ENCODE peak calls at places on chromosomes 7 and 10, in nine cellular contexts. One of them, this sample, is unnamed.
A peak's percentile ranks its signal among the peaks of the same experiment; 100 is the strongest.

GRCh38 chr7:93147358-93147757 is 827 bp downstream of the SAMD9L start:
- DNase-seq in upper lobe of left lung: peak; percentile 55
- DNase-seq in IMR-90: peak; percentile 59
- DNase-seq in stomach: peak; percentile 27
- DNase-seq in sigmoid colon: peak; percentile 55
- DNase-seq in A549: peak; percentile 10
- DNase-seq in lower leg skin: peak; percentile 82
- DNase-seq in gastrocnemius medialis: no peak
- DNase-seq in HepG2: no peak
- DNase-seq in this sample: peak; percentile 28

GRCh38 chr10:100043796-100044195 is 34.0 kb upstream of the DNMBP start:
- DNase-seq in upper lobe of left lung: no peak
- DNase-seq in IMR-90: peak; percentile 40
- DNase-seq in stomach: no peak
- DNase-seq in sigmoid colon: peak; percentile 77
- DNase-seq in A549: no peak
- DNase-seq in lower leg skin: peak; percentile 87
- DNase-seq in gastrocnemius medialis: peak; percentile 25
- DNase-seq in HepG2: no peak
- DNase-seq in this sample: peak; percentile 53

GRCh38 chr10:17005621-17006566 is 123.7 kb downstream of the CUBN start:
- DNase-seq in upper lobe of left lung: no peak
- DNase-seq in IMR-90: no peak
- DNase-seq in stomach: no peak
- DNase-seq in sigmoid colon: no peak
- DNase-seq in A549: no peak
- DNase-seq in lower leg skin: no peak
- DNase-seq in gastrocnemius medialis: no peak
- DNase-seq in HepG2: no peak
- DNase-seq in this sample: no peak

GRCh38 chr7:45919947-45920542 is 1.0 kb downstream of the IGFBP3 start:
- DNase-seq in upper lobe of left lung: no peak
- DNase-seq in IMR-90: no peak
- DNase-seq in stomach: no peak
- DNase-seq in sigmoid colon: no peak
- DNase-seq in A549: no peak
- DNase-seq in lower leg skin: no peak
- DNase-seq in gastrocnemius medialis: no peak
- DNase-seq in HepG2: no peak
- DNase-seq in this sample: no peak

GRCh38 chr7:94183289-94183749 is 179.2 kb upstream of the BET1 start:
- DNase-seq in upper lobe of left lung: no peak
- DNase-seq in IMR-90: peak; percentile 100
- DNase-seq in stomach: no peak
- DNase-seq in sigmoid colon: no peak
- DNase-seq in A549: peak; percentile 65
- DNase-seq in lower leg skin: no peak
- DNase-seq in gastrocnemius medialis: no peak
- DNase-seq in HepG2: peak; percentile 49
- DNase-seq in this sample: peak; percentile 19

GRCh38 chr10:86311176-86311575 is 55.4 kb downstream of the GRID1 start:
- DNase-seq in upper lobe of left lung: peak; percentile 1
- DNase-seq in IMR-90: no peak
- DNase-seq in stomach: no peak
- DNase-seq in sigmoid colon: peak; percentile 21
- DNase-seq in A549: no peak
- DNase-seq in lower leg skin: no peak
- DNase-seq in gastrocnemius medialis: no peak
- DNase-seq in HepG2: no peak
- DNase-seq in this sample: no peak

GRCh38 chr7:27605689-27606269 is 56.9 kb downstream of the HIBADH start:
- DNase-seq in upper lobe of left lung: no peak
- DNase-seq in IMR-90: peak; percentile 52
- DNase-seq in stomach: no peak
- DNase-seq in sigmoid colon: no peak
- DNase-seq in A549: peak; percentile 22
- DNase-seq in lower leg skin: no peak
- DNase-seq in gastrocnemius medialis: no peak
- DNase-seq in HepG2: peak; percentile 39
- DNase-seq in this sample: peak; percentile 16

GRCh38 chr7:92988051-92988450 is 129.7 kb downstream of the SAMD9 start:
- DNase-seq in upper lobe of left lung: no peak
- DNase-seq in IMR-90: peak; percentile 78
- DNase-seq in stomach: no peak
- DNase-seq in sigmoid colon: no peak
- DNase-seq in A549: peak; percentile 8
- DNase-seq in lower leg skin: no peak
- DNase-seq in gastrocnemius medialis: no peak
- DNase-seq in HepG2: peak; percentile 54
- DNase-seq in this sample: peak; percentile 20

GRCh38 chr10:69797959-69798358 is 3.7 kb upstream of the COL13A1 start:
- DNase-seq in upper lobe of left lung: no peak
- DNase-seq in IMR-90: no peak
- DNase-seq in stomach: no peak
- DNase-seq in sigmoid colon: no peak
- DNase-seq in A549: no peak
- DNase-seq in lower leg skin: no peak
- DNase-seq in gastrocnemius medialis: no peak
- DNase-seq in HepG2: no peak
- DNase-seq in this sample: no peak

GRCh38 chr10:7475046-7475860 is 64.4 kb upstream of the SFMBT2 start:
- DNase-seq in upper lobe of left lung: no peak
- DNase-seq in IMR-90: no peak
- DNase-seq in stomach: no peak
- DNase-seq in sigmoid colon: peak; percentile 72
- DNase-seq in A549: no peak
- DNase-seq in lower leg skin: peak; percentile 62
- DNase-seq in gastrocnemius medialis: no peak
- DNase-seq in HepG2: no peak
- DNase-seq in this sample: peak; percentile 46

GRCh38 chr10:83917519-83918506 is 221.5 kb upstream of the GHITM start:
- DNase-seq in upper lobe of left lung: no peak
- DNase-seq in IMR-90: no peak
- DNase-seq in stomach: no peak
- DNase-seq in sigmoid colon: peak; percentile 72
- DNase-seq in A549: peak; percentile 4
- DNase-seq in lower leg skin: no peak
- DNase-seq in gastrocnemius medialis: no peak
- DNase-seq in HepG2: peak; percentile 12
- DNase-seq in this sample: no peak

GRCh38 chr10:100403734-100404133 is 56.7 kb downstream of the SCD start:
- DNase-seq in upper lobe of left lung: no peak
- DNase-seq in IMR-90: no peak
- DNase-seq in stomach: no peak
- DNase-seq in sigmoid colon: no peak
- DNase-seq in A549: no peak
- DNase-seq in lower leg skin: no peak
- DNase-seq in gastrocnemius medialis: no peak
- DNase-seq in HepG2: no peak
- DNase-seq in this sample: no peak

GRCh38 chr7:34096135-34096775 is 190.9 kb downstream of the BMPER start:
- DNase-seq in upper lobe of left lung: peak; percentile 31
- DNase-seq in IMR-90: peak; percentile 93
- DNase-seq in stomach: peak; percentile 31
- DNase-seq in sigmoid colon: peak; percentile 91
- DNase-seq in A549: no peak
- DNase-seq in lower leg skin: peak; percentile 94
- DNase-seq in gastrocnemius medialis: peak; percentile 94
- DNase-seq in HepG2: no peak
- DNase-seq in this sample: peak; percentile 62

GRCh38 chr10:246431-246830 is 111.2 kb downstream of the ZMYND11 start:
- DNase-seq in upper lobe of left lung: no peak
- DNase-seq in IMR-90: no peak
- DNase-seq in stomach: no peak
- DNase-seq in sigmoid colon: no peak
- DNase-seq in A549: no peak
- DNase-seq in lower leg skin: no peak
- DNase-seq in gastrocnemius medialis: no peak
- DNase-seq in HepG2: no peak
- DNase-seq in this sample: no peak

GRCh38 chr7:31748084-31748483 is 61.1 kb downstream of the PPP1R17 start:
- DNase-seq in upper lobe of left lung: no peak
- DNase-seq in IMR-90: no peak
- DNase-seq in stomach: no peak
- DNase-seq in sigmoid colon: no peak
- DNase-seq in A549: no peak
- DNase-seq in lower leg skin: no peak
- DNase-seq in gastrocnemius medialis: no peak
- DNase-seq in HepG2: no peak
- DNase-seq in this sample: no peak

GRCh38 chr10:77949167-77949566 is 22.6 kb upstream of the DLG5 start:
- DNase-seq in upper lobe of left lung: no peak
- DNase-seq in IMR-90: peak; percentile 70
- DNase-seq in stomach: no peak
- DNase-seq in sigmoid colon: no peak
- DNase-seq in A549: peak; percentile 47
- DNase-seq in lower leg skin: no peak
- DNase-seq in gastrocnemius medialis: peak; percentile 80
- DNase-seq in HepG2: no peak
- DNase-seq in this sample: no peak
- TF ChIP-seq POLR2A in upper lobe of left lung: no peak
- TF ChIP-seq POLR2A in IMR-90: no peak
- TF ChIP-seq POLR2A in stomach: no peak
- TF ChIP-seq POLR2A in sigmoid colon: no peak
- TF ChIP-seq POLR2A in A549: no peak
- TF ChIP-seq POLR2A in lower leg skin: no peak
- TF ChIP-seq POLR2A in gastrocnemius medialis: no peak
- TF ChIP-seq POLR2A in HepG2: no peak
- TF ChIP-seq POLR2A in this sample: no peak

GRCh38 chr7:131007439-131008330 is 273.7 kb upstream of the KLF14 start:
- DNase-seq in upper lobe of left lung: peak; percentile 73
- DNase-seq in IMR-90: peak; percentile 79
- DNase-seq in stomach: peak; percentile 73
- DNase-seq in sigmoid colon: peak; percentile 78
- DNase-seq in A549: peak; percentile 79
- DNase-seq in lower leg skin: peak; percentile 93
- DNase-seq in gastrocnemius medialis: no peak
- DNase-seq in HepG2: peak; percentile 70
- DNase-seq in this sample: peak; percentile 75
- TF ChIP-seq POLR2A in upper lobe of left lung: no peak
- TF ChIP-seq POLR2A in IMR-90: no peak
- TF ChIP-seq POLR2A in stomach: no peak
- TF ChIP-seq POLR2A in sigmoid colon: no peak
- TF ChIP-seq POLR2A in A549: no peak
- TF ChIP-seq POLR2A in lower leg skin: no peak
- TF ChIP-seq POLR2A in gastrocnemius medialis: no peak
- TF ChIP-seq POLR2A in HepG2: no peak
- TF ChIP-seq POLR2A in this sample: no peak

GRCh38 chr10:133266056-133266795 is 10.4 kb downstream of the ADAM8 start:
- DNase-seq in upper lobe of left lung: no peak
- DNase-seq in IMR-90: no peak
- DNase-seq in stomach: no peak
- DNase-seq in sigmoid colon: no peak
- DNase-seq in A549: no peak
- DNase-seq in lower leg skin: no peak
- DNase-seq in gastrocnemius medialis: no peak
- DNase-seq in HepG2: no peak
- DNase-seq in this sample: no peak
- TF ChIP-seq POLR2A in upper lobe of left lung: no peak
- TF ChIP-seq POLR2A in IMR-90: no peak
- TF ChIP-seq POLR2A in stomach: no peak
- TF ChIP-seq POLR2A in sigmoid colon: no peak
- TF ChIP-seq POLR2A in A549: no peak
- TF ChIP-seq POLR2A in lower leg skin: no peak
- TF ChIP-seq POLR2A in gastrocnemius medialis: no peak
- TF ChIP-seq POLR2A in HepG2: no peak
- TF ChIP-seq POLR2A in this sample: no peak

DNA sequence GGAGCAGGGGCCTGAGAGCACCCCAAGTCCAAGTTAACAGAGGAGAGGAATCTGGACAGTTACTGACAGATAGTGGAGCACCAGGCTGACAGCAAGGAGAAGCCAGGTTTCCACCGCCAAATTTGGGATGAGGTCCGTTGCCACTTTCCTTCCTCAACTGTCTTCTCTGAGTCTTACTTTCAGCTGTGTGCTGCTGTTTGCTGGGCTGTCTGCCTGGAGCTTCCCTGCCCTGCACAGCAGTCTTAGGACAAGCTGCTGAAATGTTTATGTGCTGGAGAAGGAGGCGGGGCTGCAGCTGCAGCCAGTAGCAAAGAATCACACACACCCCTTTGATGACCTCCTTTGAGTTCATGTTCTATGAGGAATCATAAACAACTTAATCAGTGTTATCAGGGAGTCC is 17.4 kb upstream of the CYP3A7 start:
- DNase-seq in upper lobe of left lung: peak; percentile 28
- DNase-seq in IMR-90: peak; percentile 17
- DNase-seq in stomach: peak; percentile 62
- DNase-seq in sigmoid colon: no peak
- DNase-seq in A549: no peak
- DNase-seq in lower leg skin: no peak
- DNase-seq in gastrocnemius medialis: no peak
- DNase-seq in HepG2: no peak
- DNase-seq in this sample: peak; percentile 29
- TF ChIP-seq POLR2A in upper lobe of left lung: no peak
- TF ChIP-seq POLR2A in IMR-90: no peak
- TF ChIP-seq POLR2A in stomach: no peak
- TF ChIP-seq POLR2A in sigmoid colon: peak; percentile 47
- TF ChIP-seq POLR2A in A549: no peak
- TF ChIP-seq POLR2A in lower leg skin: no peak
- TF ChIP-seq POLR2A in gastrocnemius medialis: no peak
- TF ChIP-seq POLR2A in HepG2: no peak
- TF ChIP-seq POLR2A in this sample: peak; percentile 74